ENCODE peak calls at places on chromosomes 4 and X, in eight cellular contexts. One of them, this sample, is unnamed. For H3K27me3 and H3K36me3, the result is how much of the 10 kb centered on the place peaks cover.

GRCh38 chr4:26510334-26510705 is 20.0 kb upstream of the CCKAR start:
- DNase-seq in aorta: no peak
- DNase-seq in osteoblast: no peak
- DNase-seq in heart left ventricle: no peak
- DNase-seq in astrocyte: no peak
- DNase-seq in CD4-positive, CD25-positive, alpha-beta regulatory T cell: no peak
- DNase-seq in K562: no peak
- DNase-seq in A673: no peak
- DNase-seq in this sample: no peak

GRCh38 chr4:181819951-181820350 is 423.3 kb upstream of the TENM3 start:
- DNase-seq in aorta: no peak
- DNase-seq in osteoblast: no peak
- DNase-seq in heart left ventricle: no peak
- DNase-seq in astrocyte: peak
- DNase-seq in CD4-positive, CD25-positive, alpha-beta regulatory T cell: no peak
- DNase-seq in K562: no peak
- DNase-seq in A673: no peak
- DNase-seq in this sample: no peak

GRCh38 chr4:71689822-71690221 is 94.1 kb downstream of the GC start:
- DNase-seq in aorta: no peak
- DNase-seq in osteoblast: no peak
- DNase-seq in heart left ventricle: no peak
- DNase-seq in astrocyte: peak
- DNase-seq in CD4-positive, CD25-positive, alpha-beta regulatory T cell: no peak
- DNase-seq in K562: no peak
- DNase-seq in A673: no peak
- DNase-seq in this sample: no peak

GRCh38 chrX:153447581-153447960 is 1.7 kb upstream of the TREX2 start:
- DNase-seq in aorta: peak
- DNase-seq in osteoblast: peak
- DNase-seq in heart left ventricle: no peak
- DNase-seq in astrocyte: no peak
- DNase-seq in CD4-positive, CD25-positive, alpha-beta regulatory T cell: no peak
- DNase-seq in K562: no peak
- DNase-seq in A673: no peak
- DNase-seq in this sample: no peak

GRCh38 chr4:95190751-95191436 is 357.9 kb downstream of the UNC5C start:
- DNase-seq in aorta: no peak
- DNase-seq in osteoblast: no peak
- DNase-seq in heart left ventricle: no peak
- DNase-seq in astrocyte: no peak
- DNase-seq in CD4-positive, CD25-positive, alpha-beta regulatory T cell: no peak
- DNase-seq in K562: no peak
- DNase-seq in A673: peak
- DNase-seq in this sample: no peak

GRCh38 chr4:182231503-182231902 is 11.7 kb upstream of the TENM3 start:
- DNase-seq in aorta: no peak
- DNase-seq in osteoblast: no peak
- DNase-seq in heart left ventricle: no peak
- DNase-seq in astrocyte: no peak
- DNase-seq in CD4-positive, CD25-positive, alpha-beta regulatory T cell: no peak
- DNase-seq in K562: no peak
- DNase-seq in A673: no peak
- DNase-seq in this sample: no peak

GRCh38 chrX:102651968-102652744 is 873 bp downstream of the GPRASP1 start:
- DNase-seq in aorta: peak
- DNase-seq in osteoblast: peak
- DNase-seq in heart left ventricle: peak
- DNase-seq in astrocyte: no peak
- DNase-seq in CD4-positive, CD25-positive, alpha-beta regulatory T cell: peak
- DNase-seq in K562: peak
- DNase-seq in A673: peak
- DNase-seq in this sample: no peak

GRCh38 chr4:7293703-7294102 is 101.4 kb downstream of the SORCS2 start:
- DNase-seq in aorta: no peak
- DNase-seq in osteoblast: peak
- DNase-seq in heart left ventricle: no peak
- DNase-seq in astrocyte: no peak
- DNase-seq in CD4-positive, CD25-positive, alpha-beta regulatory T cell: no peak
- DNase-seq in K562: no peak
- DNase-seq in A673: no peak
- DNase-seq in this sample: no peak

GRCh38 chr4:152220201-152220666 is 315.7 kb downstream of the FBXW7 start:
- DNase-seq in aorta: no peak
- DNase-seq in osteoblast: peak
- DNase-seq in heart left ventricle: no peak
- DNase-seq in astrocyte: peak
- DNase-seq in CD4-positive, CD25-positive, alpha-beta regulatory T cell: no peak
- DNase-seq in K562: no peak
- DNase-seq in A673: no peak
- DNase-seq in this sample: no peak

GRCh38 chrX:111445485-111445884 is 33.5 kb upstream of the DCX start:
- DNase-seq in aorta: no peak
- DNase-seq in osteoblast: no peak
- DNase-seq in heart left ventricle: no peak
- DNase-seq in astrocyte: peak
- DNase-seq in CD4-positive, CD25-positive, alpha-beta regulatory T cell: no peak
- DNase-seq in K562: peak
- DNase-seq in A673: peak
- DNase-seq in this sample: peak

GRCh38 chr4:152606800-152607577 is 71.1 kb upstream of the FBXW7 start:
- DNase-seq in aorta: no peak
- DNase-seq in osteoblast: no peak
- DNase-seq in heart left ventricle: no peak
- DNase-seq in astrocyte: no peak
- DNase-seq in CD4-positive, CD25-positive, alpha-beta regulatory T cell: peak
- DNase-seq in K562: no peak
- DNase-seq in A673: no peak
- DNase-seq in this sample: no peak

GRCh38 chr4:64718091-64718490 is 308.8 kb upstream of the TECRL start:
- DNase-seq in aorta: no peak
- DNase-seq in osteoblast: no peak
- DNase-seq in heart left ventricle: no peak
- DNase-seq in astrocyte: peak
- DNase-seq in CD4-positive, CD25-positive, alpha-beta regulatory T cell: no peak
- DNase-seq in K562: no peak
- DNase-seq in A673: peak
- DNase-seq in this sample: no peak

GRCh38 chr4:147370881-147371280 is 110.0 kb upstream of the EDNRA start:
- DNase-seq in aorta: no peak
- DNase-seq in osteoblast: no peak
- DNase-seq in heart left ventricle: no peak
- DNase-seq in astrocyte: no peak
- DNase-seq in CD4-positive, CD25-positive, alpha-beta regulatory T cell: no peak
- DNase-seq in K562: no peak
- DNase-seq in A673: no peak
- DNase-seq in this sample: no peak

GRCh38 chr4:48025005-48025404 is 8.4 kb downstream of the NIPAL1 start:
- DNase-seq in aorta: no peak
- DNase-seq in osteoblast: peak
- DNase-seq in heart left ventricle: no peak
- DNase-seq in astrocyte: peak
- DNase-seq in CD4-positive, CD25-positive, alpha-beta regulatory T cell: no peak
- DNase-seq in K562: no peak
- DNase-seq in A673: no peak
- DNase-seq in this sample: no peak

GRCh38 chrX:47573334-47574095 is 8.7 kb upstream of the TIMP1 start:
- DNase-seq in aorta: no peak
- DNase-seq in osteoblast: no peak
- DNase-seq in heart left ventricle: peak
- DNase-seq in astrocyte: peak
- DNase-seq in CD4-positive, CD25-positive, alpha-beta regulatory T cell: no peak
- DNase-seq in K562: no peak
- DNase-seq in A673: no peak
- DNase-seq in this sample: no peak

GRCh38 chr4:64883087-64883926 is 474.1 kb upstream of the TECRL start:
- DNase-seq in aorta: no peak
- DNase-seq in osteoblast: no peak
- DNase-seq in heart left ventricle: no peak
- DNase-seq in astrocyte: no peak
- DNase-seq in CD4-positive, CD25-positive, alpha-beta regulatory T cell: no peak
- DNase-seq in K562: no peak
- DNase-seq in A673: no peak
- DNase-seq in this sample: peak

GRCh38 chr4:6125103-6125651 is 75.2 kb downstream of the JAKMIP1 start:
- DNase-seq in aorta: no peak
- DNase-seq in osteoblast: no peak
- DNase-seq in heart left ventricle: no peak
- DNase-seq in astrocyte: no peak
- DNase-seq in CD4-positive, CD25-positive, alpha-beta regulatory T cell: no peak
- DNase-seq in K562: no peak
- DNase-seq in A673: no peak
- DNase-seq in this sample: no peak

GRCh38 chr4:6128221-6128871 is 72.0 kb downstream of the JAKMIP1 start:
- DNase-seq in aorta: peak
- DNase-seq in osteoblast: no peak
- DNase-seq in heart left ventricle: no peak
- DNase-seq in astrocyte: no peak
- DNase-seq in CD4-positive, CD25-positive, alpha-beta regulatory T cell: no peak
- DNase-seq in K562: no peak
- DNase-seq in A673: no peak
- DNase-seq in this sample: no peak

GRCh38 chr4:6124386-6125102 is 75.8 kb downstream of the JAKMIP1 start:
- DNase-seq in aorta: no peak
- DNase-seq in osteoblast: no peak
- DNase-seq in heart left ventricle: no peak
- DNase-seq in astrocyte: no peak
- DNase-seq in CD4-positive, CD25-positive, alpha-beta regulatory T cell: no peak
- DNase-seq in K562: no peak
- DNase-seq in A673: no peak
- DNase-seq in this sample: no peak

GRCh38 chr4:6123976-6124375 is 76.4 kb downstream of the JAKMIP1 start:
- DNase-seq in aorta: no peak
- DNase-seq in osteoblast: no peak
- DNase-seq in heart left ventricle: no peak
- DNase-seq in astrocyte: no peak
- DNase-seq in CD4-positive, CD25-positive, alpha-beta regulatory T cell: no peak
- DNase-seq in K562: no peak
- DNase-seq in A673: no peak
- DNase-seq in this sample: no peak

DNA sequence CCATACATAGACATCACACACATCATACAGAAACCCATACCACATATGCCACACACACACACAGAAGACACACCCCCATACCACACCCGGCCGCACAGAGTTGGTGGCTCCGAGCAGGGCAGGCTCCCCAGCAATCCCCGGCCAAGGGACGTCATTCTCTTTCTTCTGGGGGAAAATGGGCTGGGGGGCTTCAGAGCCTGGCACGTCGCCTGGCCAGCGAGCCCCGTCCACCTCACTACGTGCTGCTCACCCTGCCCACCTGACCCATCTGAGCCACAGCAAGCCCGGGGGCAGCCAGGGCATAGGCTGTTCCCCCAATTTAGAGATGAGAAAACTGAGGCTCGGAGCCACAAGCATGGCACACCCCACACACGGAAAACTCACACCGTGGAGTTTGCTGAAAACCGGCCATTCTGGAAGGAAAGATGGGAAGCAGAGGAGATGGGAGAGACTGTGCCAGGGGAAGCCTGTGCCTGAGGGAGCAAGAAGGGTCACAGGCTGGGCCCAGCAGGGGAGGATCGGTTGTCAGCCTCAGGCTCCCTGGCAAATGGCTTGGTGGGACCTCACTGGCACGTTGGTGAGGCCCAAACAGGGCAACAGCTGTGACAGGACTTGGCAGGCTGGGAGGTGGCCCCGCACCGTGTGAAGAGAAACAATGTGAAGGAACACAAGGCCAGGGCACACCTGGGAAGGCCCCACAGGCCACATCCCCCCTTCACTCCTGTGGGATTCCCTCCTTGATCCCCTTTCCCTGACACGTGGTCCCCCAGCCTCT is 73.2 kb downstream of the JAKMIP1 start:
- DNase-seq in aorta: no peak
- DNase-seq in osteoblast: no peak
- DNase-seq in heart left ventricle: no peak
- DNase-seq in astrocyte: no peak
- DNase-seq in CD4-positive, CD25-positive, alpha-beta regulatory T cell: no peak
- DNase-seq in K562: no peak
- DNase-seq in A673: no peak
- DNase-seq in this sample: no peak
- H3K27me3 ChIP-seq in aorta: under half
- H3K27me3 ChIP-seq in osteoblast: under half
- H3K27me3 ChIP-seq in heart left ventricle: under half
- H3K27me3 ChIP-seq in astrocyte: under half
- H3K27me3 ChIP-seq in CD4-positive, CD25-positive, alpha-beta regulatory T cell: under half
- H3K27me3 ChIP-seq in K562: under half
- H3K27me3 ChIP-seq in A673: under half
- H3K27me3 ChIP-seq in this sample: under half

DNA sequence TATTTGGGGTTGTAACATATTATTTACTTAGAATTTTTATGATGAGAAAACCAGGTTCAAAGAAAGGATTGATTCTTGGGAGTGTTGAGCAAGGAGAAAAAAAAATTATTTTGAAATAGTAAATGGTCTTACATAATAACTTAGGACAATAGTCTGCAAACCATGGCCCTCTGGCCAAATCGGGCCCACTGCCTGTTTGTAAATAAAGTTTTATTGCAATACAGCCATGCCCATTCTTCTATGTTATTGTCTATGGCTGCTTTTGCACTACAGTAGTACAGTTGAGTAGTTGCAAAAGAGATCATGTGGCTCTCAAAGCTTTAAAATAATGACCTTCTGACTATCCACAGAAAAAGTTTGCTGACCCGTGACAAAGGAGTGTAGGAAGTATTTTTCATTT is 63.2 kb upstream of the MCUB start:
- DNase-seq in aorta: no peak
- DNase-seq in osteoblast: no peak
- DNase-seq in heart left ventricle: no peak
- DNase-seq in astrocyte: no peak
- DNase-seq in CD4-positive, CD25-positive, alpha-beta regulatory T cell: no peak
- DNase-seq in K562: no peak
- DNase-seq in A673: no peak
- DNase-seq in this sample: no peak
- H3K36me3 ChIP-seq in aorta: under half
- H3K36me3 ChIP-seq in osteoblast: under half
- H3K36me3 ChIP-seq in heart left ventricle: half or more
- H3K36me3 ChIP-seq in astrocyte: under half
- H3K36me3 ChIP-seq in CD4-positive, CD25-positive, alpha-beta regulatory T cell: half or more
- H3K36me3 ChIP-seq in K562: half or more
- H3K36me3 ChIP-seq in A673: under half
- H3K36me3 ChIP-seq in this sample: under half

GRCh38 chrX:19373034-19373891 is 29.5 kb downstream of the PDHA1 start:
- DNase-seq in aorta: peak
- DNase-seq in osteoblast: no peak
- DNase-seq in heart left ventricle: no peak
- DNase-seq in astrocyte: no peak
- DNase-seq in CD4-positive, CD25-positive, alpha-beta regulatory T cell: no peak
- DNase-seq in K562: no peak
- DNase-seq in A673: no peak
- DNase-seq in this sample: no peak
- H3K27me3 ChIP-seq in aorta: under half
- H3K27me3 ChIP-seq in osteoblast: under half
- H3K27me3 ChIP-seq in heart left ventricle: under half
- H3K27me3 ChIP-seq in astrocyte: under half
- H3K27me3 ChIP-seq in CD4-positive, CD25-positive, alpha-beta regulatory T cell: under half
- H3K27me3 ChIP-seq in K562: under half
- H3K27me3 ChIP-seq in A673: under half
- H3K27me3 ChIP-seq in this sample: under half

DNA sequence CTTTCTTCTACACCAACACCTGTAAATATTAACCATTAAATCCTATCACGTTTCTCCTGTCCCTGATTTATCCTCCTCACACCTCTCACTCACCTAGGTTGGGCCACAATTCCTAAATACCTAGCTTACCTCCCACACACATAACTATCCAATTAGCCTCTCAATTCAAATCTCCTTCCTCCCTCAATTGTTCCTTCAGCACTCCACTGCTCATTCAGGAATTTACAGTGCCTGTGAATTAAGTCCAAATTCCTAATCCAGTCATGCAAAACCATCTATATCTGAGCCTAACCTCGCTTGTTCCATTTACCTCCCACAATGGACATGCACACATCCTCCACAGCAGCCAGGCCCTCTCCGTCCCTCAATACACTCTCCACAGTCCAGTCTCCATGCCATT is 17.5 kb downstream of the ANXA5 start:
- DNase-seq in aorta: no peak
- DNase-seq in osteoblast: no peak
- DNase-seq in heart left ventricle: no peak
- DNase-seq in astrocyte: peak
- DNase-seq in CD4-positive, CD25-positive, alpha-beta regulatory T cell: no peak
- DNase-seq in K562: no peak
- DNase-seq in A673: no peak
- DNase-seq in this sample: peak
- H3K36me3 ChIP-seq in aorta: under half
- H3K36me3 ChIP-seq in osteoblast: half or more
- H3K36me3 ChIP-seq in heart left ventricle: half or more
- H3K36me3 ChIP-seq in astrocyte: half or more
- H3K36me3 ChIP-seq in CD4-positive, CD25-positive, alpha-beta regulatory T cell: half or more
- H3K36me3 ChIP-seq in K562: under half
- H3K36me3 ChIP-seq in A673: half or more
- H3K36me3 ChIP-seq in this sample: under half